ENCODE peak calls at places on chromosomes 4 and X, in four cellular contexts. G is H1, D is H9, A is mesendoderm. X is an unnamed sample.

GRCh38 chr4:155675709-155676429 is 9.2 kb downstream of the GUCY1A1 start:
- DNase-seq in G (no peak), A (peak), D (no peak), X (no peak)

GRCh38 chrX:276588-277171 is 4.5 kb upstream of the PLCXD1 start:
- DNase-seq in D (no peak), A (no peak), G (no peak), X (peak)

GRCh38 chrX:23592741-23593140 is 74.6 kb upstream of the PRDX4 start:
- DNase-seq in D (no peak), G (no peak), A (no peak), X (no peak)

GRCh38 chr4:151703401-151703800 is 57.4 kb downstream of the GATB start:
- DNase-seq in G (no peak), A (no peak), D (no peak), X (no peak)

GRCh38 chr4:134548052-134548628 is 346.6 kb upstream of the PABPC4L start:
- DNase-seq in G (no peak), A (no peak), D (no peak), X (no peak)

GRCh38 chrX:85243155-85243554 is 424 bp downstream of the SATL1 start:
- DNase-seq in A (peak), D (no peak), G (no peak), X (no peak)

GRCh38 chrX:15856580-15856979 is 2.0 kb upstream of the AP1S2 start:
- DNase-seq in G (no peak), D (no peak), A (no peak), X (no peak)

GRCh38 chr4:134544303-134544761 is 342.7 kb upstream of the PABPC4L start:
- DNase-seq in G (no peak), D (no peak), A (peak), X (no peak)

GRCh38 chrX:13082286-13083065 is 38.1 kb upstream of the FAM9C start:
- DNase-seq in D (no peak), A (no peak), G (no peak), X (no peak)

GRCh38 chr4:89305028-89305427 is 2.6 kb downstream of the GPRIN3 start:
- DNase-seq in D (no peak), G (no peak), A (no peak), X (no peak)

GRCh38 chr4:121156822-121157769 is 7.0 kb downstream of the TNIP3 start:
- DNase-seq in A (peak), G (peak), D (peak), X (peak)

GRCh38 chr4:33780952-33781655 is 2463.2 kb downstream of the ARAP2 start:
- DNase-seq in A (no peak), G (no peak), D (no peak), X (peak)

GRCh38 chr4:37890501-37891220 is at the start of gene TBC1D1:
- DNase-seq in D (peak), G (peak), A (peak), X (no peak)

GRCh38 chr4:168440442-168441264 is 39.6 kb downstream of the DDX60L start:
- DNase-seq in G (no peak), A (peak), D (no peak), X (peak)

GRCh38 chr4:76984127-76984526 is 34.6 kb downstream of the SEPTIN11 start:
- DNase-seq in D (no peak), G (no peak), A (peak), X (peak)

GRCh38 chr4:76968937-76969336 is 19.4 kb downstream of the SEPTIN11 start:
- DNase-seq in A (no peak), D (no peak), G (no peak), X (no peak)

GRCh38 chrX:29257516-29257915 is 670.3 kb downstream of the IL1RAPL1 start:
- DNase-seq in A (no peak), D (no peak), G (no peak), X (peak)

GRCh38 chr4:3484057-3484973 is 21.2 kb downstream of the DOK7 start:
- DNase-seq in D (no peak), G (no peak), A (no peak), X (no peak)

GRCh38 chrX:103722505-103722904 is 11.8 kb downstream of the TMEM31 start:
- DNase-seq in G (no peak), A (no peak), D (no peak), X (peak)

GRCh38 chr4:20394471-20394870 is 142.8 kb downstream of the SLIT2 start:
- DNase-seq in D (no peak), G (no peak), A (no peak), X (no peak)

GRCh38 chr4:106306561-106306960 is 9.4 kb downstream of the TBCK start:
- DNase-seq in A (no peak), D (no peak), G (no peak), X (no peak)

GRCh38 chr4:121208571-121208970 is 44.5 kb upstream of the TNIP3 start:
- DNase-seq in D (no peak), G (no peak), A (no peak), X (no peak)

GRCh38 chrX:65034641-65035450 is 58.6 kb upstream of the ZC4H2 start:
- DNase-seq in A (peak), G (peak), D (peak), X (peak)

GRCh38 chrX:42117318-42117717 is 194.0 kb upstream of the CASK start:
- DNase-seq in G (no peak), A (no peak), D (no peak), X (no peak)

GRCh38 chr4:87521757-87522374 is 7.3 kb downstream of the SPARCL1 start:
- DNase-seq in A (no peak), G (no peak), D (no peak), X (peak)

GRCh38 chr4:7649741-7650531 is 215.2 kb upstream of the PSAPL1 start:
- DNase-seq in A (no peak), D (no peak), G (no peak), X (peak)

GRCh38 chr4:22237155-22237751 is 278.6 kb downstream of the ADGRA3 start:
- DNase-seq in G (peak), D (peak), A (peak), X (peak)

GRCh38 chrX:119410027-119410819 is 11.1 kb downstream of the SLC25A43 start:
- DNase-seq in G (no peak), A (peak), D (no peak), X (peak)

GRCh38 chr4:8241895-8242696 is 27.5 kb upstream of the HTRA3 start:
- DNase-seq in D (peak), A (peak), G (peak), X (peak)

GRCh38 chrX:139112432-139112831 is 400.9 kb upstream of the FGF13 start:
- DNase-seq in G (no peak), D (no peak), A (no peak), X (no peak)

GRCh38 chr4:140725556-140725955 is 30.6 kb downstream of the TBC1D9 start:
- DNase-seq in G (no peak), A (no peak), D (no peak), X (no peak)

GRCh38 chr4:30789219-30789671 is 69.1 kb downstream of the PCDH7 start:
- DNase-seq in A (no peak), D (no peak), G (no peak), X (no peak)

GRCh38 chr4:149987777-149988410 is 90.4 kb upstream of the DCLK2 start:
- DNase-seq in A (no peak), D (no peak), G (no peak), X (no peak)

GRCh38 chrX:25198891-25199290 is 183.1 kb upstream of the ARX start:
- DNase-seq in A (no peak), G (no peak), D (no peak), X (no peak)

GRCh38 chr4:143282170-143282760 is 54.4 kb upstream of the GAB1 start:
- DNase-seq in D (no peak), A (no peak), G (no peak), X (no peak)

DNA sequence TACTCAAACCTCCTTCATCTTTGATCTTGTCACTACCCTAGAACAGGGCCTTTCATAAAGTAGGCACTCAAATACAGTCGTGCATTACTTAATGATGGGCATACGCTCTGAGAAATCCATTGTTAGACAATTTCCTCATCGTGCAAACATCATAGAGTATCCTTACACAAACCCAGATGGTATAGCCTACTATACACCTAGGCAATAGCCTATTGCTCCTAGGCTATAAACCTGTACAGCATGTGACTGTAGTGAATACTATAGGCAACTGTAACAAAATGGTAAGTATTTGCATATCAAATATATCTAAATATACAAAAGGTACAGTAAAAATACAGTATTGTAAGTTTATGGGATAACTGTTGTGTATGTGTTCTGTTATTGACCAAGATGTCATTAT is 31.9 kb downstream of the CLDN2 start:
- DNase-seq in A (no peak), D (no peak), G (no peak), X (no peak)
- H4K5ac ChIP-seq in A (no peak), D (no peak), G (no peak), X (no peak)

GRCh38 chrX:47224896-47225290 is 6.4 kb downstream of the CDK16 start:
- DNase-seq in D (no peak), A (no peak), G (no peak), X (no peak)
- H4K5ac ChIP-seq in D (no peak), A (no peak), G (no peak), X (no peak)

DNA sequence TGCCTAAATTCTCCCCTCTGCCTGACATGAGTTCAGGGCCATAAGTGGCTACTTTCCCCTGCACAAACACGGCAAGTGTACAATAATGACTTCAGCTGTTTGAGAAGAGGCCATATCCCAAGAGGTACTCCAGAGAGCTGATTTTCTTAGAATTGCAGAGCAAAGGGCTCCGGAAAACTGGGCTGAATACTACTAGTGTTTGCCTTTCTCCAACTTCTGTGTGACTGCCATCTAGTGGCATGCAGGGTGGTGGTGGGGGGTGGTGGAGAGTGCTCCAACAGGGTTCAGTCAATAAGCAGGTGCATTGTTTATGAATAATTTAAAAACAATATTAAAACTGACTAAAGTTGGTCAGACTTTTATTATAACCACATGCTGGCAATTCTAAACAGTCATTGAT is 130.0 kb downstream of the CHRDL1 start:
- DNase-seq in G (peak), D (peak), A (peak), X (peak)
- H4K5ac ChIP-seq in G (no peak), D (no peak), A (no peak), X (no peak)

GRCh38 chr4:25680580-25680979 is 24.9 kb downstream of the SLC34A2 start:
- DNase-seq in D (no peak), A (no peak), G (no peak), X (no peak)
- H4K5ac ChIP-seq in D (no peak), A (no peak), G (no peak), X (no peak)

DNA sequence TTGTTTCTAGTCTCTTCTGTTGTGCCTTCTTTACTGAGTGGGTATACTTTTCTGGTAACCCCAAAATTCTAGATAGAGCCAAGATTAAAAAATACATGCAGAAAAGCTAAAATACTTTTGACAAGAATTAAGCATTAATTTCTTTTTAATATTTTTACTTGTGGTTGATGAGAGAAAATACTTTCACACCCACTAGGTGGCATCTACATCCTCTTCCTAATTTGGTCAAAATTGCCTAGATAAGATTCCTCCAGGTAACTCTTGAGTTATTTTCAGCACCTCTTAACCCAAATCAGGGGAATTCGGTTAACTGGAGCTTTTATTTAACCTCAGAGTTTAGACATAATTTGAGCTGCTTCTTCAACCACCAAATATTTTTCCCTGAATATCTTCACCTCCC is 28.4 kb upstream of the COX7B2 start:
- DNase-seq in G (no peak), D (no peak), A (peak), X (no peak)
- H4K5ac ChIP-seq in G (no peak), D (no peak), A (no peak), X (no peak)

GRCh38 chr4:886244-886643 is 45.9 kb downstream of the GAK start:
- DNase-seq in G (no peak), A (no peak), D (no peak), X (no peak)

GRCh38 chr4:884259-884658 is 47.9 kb downstream of the GAK start:
- DNase-seq in D (no peak), G (no peak), A (no peak), X (no peak)

GRCh38 chr4:887034-887763 is 44.9 kb downstream of the GAK start:
- DNase-seq in G (no peak), A (no peak), D (no peak), X (no peak)

GRCh38 chr4:883377-884095 is 48.6 kb downstream of the GAK start:
- DNase-seq in A (no peak), G (no peak), D (no peak), X (no peak)

DNA sequence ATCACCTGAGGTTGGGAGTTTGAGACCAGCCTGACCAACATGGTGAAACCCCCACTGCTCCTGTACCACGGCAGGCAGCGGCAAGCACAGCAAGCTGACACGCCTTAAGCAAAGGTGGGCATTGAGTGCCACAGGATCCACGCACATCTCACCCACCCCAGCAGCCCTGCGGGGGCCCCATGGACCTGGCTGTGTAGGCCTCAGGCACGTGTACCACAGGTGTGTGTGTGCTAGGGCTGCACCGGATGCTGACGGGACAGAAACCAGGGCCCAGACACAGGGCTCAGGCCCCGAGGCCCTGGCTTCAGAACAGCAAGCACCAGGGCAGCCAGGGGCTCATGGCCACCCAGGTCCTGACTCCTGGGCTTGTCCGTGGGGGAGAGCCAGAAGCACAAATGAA is 46.8 kb downstream of the GAK start:
- DNase-seq in G (no peak), A (no peak), D (no peak), X (no peak)
- H4K5ac ChIP-seq in G (no peak), A (no peak), D (no peak), X (no peak)

DNA sequence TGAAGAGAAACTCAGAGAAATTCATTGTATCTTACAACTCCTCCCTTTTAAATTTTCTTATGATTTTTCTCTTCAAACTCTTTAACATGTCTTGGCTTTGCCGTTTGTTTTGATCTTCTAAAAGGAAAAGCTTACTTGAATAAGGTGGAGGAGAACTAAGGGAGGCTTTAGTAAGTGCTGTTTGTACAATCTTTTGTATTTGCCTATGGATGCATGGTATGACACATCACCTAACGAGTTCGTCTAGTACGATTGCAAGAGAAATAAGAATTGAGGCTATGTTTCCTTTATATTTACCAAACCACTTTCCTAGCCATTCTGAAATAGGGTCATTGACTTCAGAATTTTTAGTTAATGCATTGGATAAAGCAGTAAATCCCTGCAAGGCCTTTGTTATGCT is 8.4 kb upstream of the BST1 start:
- DNase-seq in G (no peak), D (no peak), A (no peak), X (no peak)
- H4K5ac ChIP-seq in G (no peak), D (no peak), A (no peak), X (no peak)

GRCh38 chr4:2482693-2483092 is 13.8 kb downstream of the RNF4 start:
- DNase-seq in D (no peak), A (no peak), G (no peak), X (peak)
- H4K5ac ChIP-seq in D (no peak), A (no peak), G (no peak), X (no peak)

GRCh38 chr4:70903282-70903603 is 1.1 kb downstream of the MOB1B start:
- DNase-seq in A (peak), G (no peak), D (no peak), X (no peak)

GRCh38 chr4:70914631-70915030 is 12.5 kb downstream of the MOB1B start:
- DNase-seq in D (no peak), G (no peak), A (no peak), X (no peak)

GRCh38 chr4:70913947-70914445 is 11.8 kb downstream of the MOB1B start:
- DNase-seq in G (no peak), D (no peak), A (no peak), X (peak)

GRCh38 chr4:70908993-70909556 is 6.9 kb downstream of the MOB1B start:
- DNase-seq in G (no peak), A (no peak), D (no peak), X (no peak)
- H4K5ac ChIP-seq in G (no peak), A (no peak), D (no peak), X (no peak)

X was measured in IMR-90.